ENCODE peak calls at places on chromosomes 5 and 9, in five cellular contexts. S is CD4-positive, alpha-beta memory T cell; L is esophagus squamous epithelium; B is left ventricle myocardium inferior; Y is pancreas. U is an unnamed sample.
A peak's percentile ranks its signal among the peaks of the same experiment; 100 is the strongest.

GRCh38 chr9:114460513-114461225 is 44.6 kb downstream of the WHRN start:
- DNase-seq in S (no peak), Y (no peak), L (no peak), B (no peak), U (no peak)

GRCh38 chr5:89499787-89500186 is 616.8 kb upstream of the MEF2C start:
- DNase-seq in Y (no peak), B (no peak), S (no peak), L (no peak), U (no peak)

GRCh38 chr5:164934039-164934438 is 1428.6 kb downstream of the MAT2B start:
- DNase-seq in S (no peak), B (no peak), Y (no peak), L (no peak), U (no peak)

GRCh38 chr5:132886064-132886823 is 12.8 kb downstream of the LEAP2 start:
- DNase-seq in S (no peak), Y (no peak), B (no peak), L (no peak), U (no peak)

GRCh38 chr5:115557667-115558387 is 13.3 kb upstream of the FEM1C start:
- DNase-seq in S (no peak), B (no peak), Y (peak; percentile 57), L (no peak), U (no peak)

GRCh38 chr5:150112211-150113046 is 26.1 kb upstream of the CSF1R start:
- DNase-seq in Y (no peak), S (no peak), B (peak; percentile 52), L (no peak), U (no peak)

GRCh38 chr5:59412428-59412827 is 481.1 kb downstream of the PDE4D start:
- DNase-seq in B (no peak), Y (no peak), S (no peak), L (no peak), U (no peak)

GRCh38 chr9:4762889-4763521 is 22.0 kb upstream of the AK3 start:
- DNase-seq in S (no peak), Y (no peak), L (no peak), B (no peak), U (peak; percentile 49)

GRCh38 chr5:149632311-149633251 is 51.3 kb downstream of the ARHGEF37 start:
- DNase-seq in L (no peak), B (no peak), S (no peak), Y (no peak), U (peak; percentile 71)

GRCh38 chr9:68433629-68434028 is 77.2 kb downstream of the PGM5 start:
- DNase-seq in B (no peak), L (no peak), S (no peak), Y (no peak), U (no peak)

GRCh38 chr9:112601646-112602045 is 115.0 kb downstream of the KIAA1958 start:
- DNase-seq in B (no peak), L (no peak), Y (no peak), S (no peak), U (peak; percentile 4)

GRCh38 chr5:7877851-7878250 is 8.9 kb downstream of the MTRR start:
- DNase-seq in L (no peak), B (no peak), Y (no peak), S (no peak), U (peak; percentile 42)

GRCh38 chr5:150117945-150118560 is 31.7 kb upstream of the CSF1R start:
- DNase-seq in S (no peak), B (no peak), L (no peak), Y (no peak), U (no peak)

GRCh38 chr5:139600336-139600949 is 39.3 kb downstream of the UBE2D2 start:
- DNase-seq in L (no peak), S (no peak), B (no peak), Y (no peak), U (peak; percentile 60)

GRCh38 chr5:157870837-157871834 is 12.2 kb upstream of the CLINT1 start:
- DNase-seq in Y (no peak), S (no peak), B (no peak), L (no peak), U (peak; percentile 69)

GRCh38 chr5:7850241-7850532 is 746 bp downstream of the CFAP90 start:
- DNase-seq in B (no peak), S (no peak), Y (peak; percentile 14), L (no peak), U (no peak)

GRCh38 chr5:53480474-53481353 is at the start of gene FST:
- DNase-seq in Y (no peak), L (no peak), B (peak; percentile 24), S (no peak), U (peak; percentile 47)

GRCh38 chr9:100216178-100216787 is 117.2 kb downstream of the INVS start:
- DNase-seq in B (no peak), Y (peak; percentile 33), L (no peak), S (peak; percentile 42), U (peak; percentile 18)

GRCh38 chr5:107451028-107451427 is 219.7 kb downstream of the EFNA5 start:
- DNase-seq in L (no peak), S (no peak), Y (no peak), B (no peak), U (no peak)

GRCh38 chr9:112836394-112836793 is 54.3 kb downstream of the SLC46A2 start:
- DNase-seq in Y (no peak), B (no peak), L (no peak), S (no peak), U (no peak)

GRCh38 chr5:169064093-169064492 is 236.8 kb downstream of the SLIT3 start:
- DNase-seq in B (no peak), Y (no peak), L (no peak), S (no peak), U (peak; percentile 72)

GRCh38 chr5:175471628-175472027 is 6.7 kb upstream of the SFXN1 start:
- DNase-seq in B (no peak), Y (no peak), L (no peak), S (peak; percentile 42), U (no peak)

GRCh38 chr9:115250646-115251045 is 132.7 kb upstream of the TNC start:
- DNase-seq in B (no peak), S (no peak), L (no peak), Y (no peak), U (no peak)

GRCh38 chr5:116671211-116671736 is 96.7 kb upstream of the SEMA6A start:
- DNase-seq in Y (no peak), S (no peak), B (no peak), L (no peak), U (no peak)

GRCh38 chr9:36992501-36993316 is 41.4 kb downstream of the PAX5 start:
- DNase-seq in S (no peak), B (no peak), Y (no peak), L (no peak), U (no peak)

GRCh38 chr5:43685271-43685950 is 82.4 kb downstream of the NNT start:
- DNase-seq in S (no peak), B (no peak), Y (no peak), L (no peak), U (no peak)

GRCh38 chr5:53256746-53257145 is 147.2 kb upstream of the MOCS2 start:
- DNase-seq in B (no peak), S (no peak), L (no peak), Y (no peak), U (peak; percentile 84)

GRCh38 chr5:74953961-74954720 is 88.0 kb upstream of the FAM169A start:
- DNase-seq in Y (no peak), L (no peak), B (no peak), S (no peak), U (peak; percentile 36)

GRCh38 chr9:123925820-123926219 is 4.1 kb downstream of the DENND1A start:
- DNase-seq in S (no peak), L (no peak), B (no peak), Y (no peak), U (no peak)

GRCh38 chr5:27830551-27830950 is 792.2 kb upstream of the CDH9 start:
- DNase-seq in Y (no peak), B (no peak), S (no peak), L (no peak), U (peak; percentile 64)

GRCh38 chr5:94575196-94575595 is 43.2 kb downstream of the KIAA0825 start:
- DNase-seq in B (no peak), S (no peak), Y (no peak), L (no peak), U (no peak)

GRCh38 chr5:116970318-116970717 is 395.7 kb upstream of the SEMA6A start:
- DNase-seq in S (no peak), B (no peak), Y (no peak), L (no peak), U (peak; percentile 36)

GRCh38 chr5:68464424-68464823 is 248.9 kb downstream of the PIK3R1 start:
- DNase-seq in B (no peak), S (peak; percentile 52), L (no peak), Y (no peak), U (peak; percentile 55)

GRCh38 chr5:13708432-13708831 is 236.1 kb downstream of the DNAH5 start:
- DNase-seq in S (no peak), Y (no peak), L (no peak), B (no peak), U (no peak)

GRCh38 chr5:170273968-170274710 is 23.4 kb downstream of the LCP2 start:
- DNase-seq in Y (no peak), B (no peak), L (no peak), S (peak; percentile 76), U (peak; percentile 66)

DNA sequence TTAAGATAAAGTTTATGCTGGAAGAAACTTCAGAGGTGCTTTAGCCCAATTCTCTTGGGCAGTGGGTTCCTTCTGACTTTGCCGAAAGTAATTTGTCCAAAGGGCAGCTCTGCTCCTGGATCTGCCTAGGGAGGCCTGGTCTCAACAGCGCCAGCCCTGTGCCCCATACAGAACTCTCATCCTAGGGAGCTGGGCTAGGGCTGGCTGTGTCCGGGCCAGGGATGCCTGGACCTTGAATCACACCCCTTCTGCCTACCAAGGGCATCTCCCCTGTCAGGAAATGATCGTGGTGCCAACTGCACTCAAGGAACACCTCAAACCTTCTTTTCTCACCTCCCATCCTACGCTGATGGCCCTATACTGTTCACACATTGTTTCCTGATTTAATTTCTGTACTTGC is 37.3 kb upstream of the NFIB start:
- DNase-seq in Y (no peak), S (no peak), L (no peak), B (peak; percentile 63), U (no peak)
- H3K27me3 ChIP-seq in Y (no peaks in the 10 kb centered on the region), S (peaks cover 9% of the 10 kb centered on the region), L (peaks cover 56% of the 10 kb centered on the region), B (no peaks in the 10 kb centered on the region), U (peaks cover 72% of the 10 kb centered on the region)

GRCh38 chr9:87372401-87372851 is 125.2 kb upstream of the DAPK1 start:
- DNase-seq in B (no peak), L (no peak), Y (no peak), S (no peak), U (peak; percentile 63)
- H3K4me1 ChIP-seq in B (no peaks in the 10 kb centered on the region), L (no peaks in the 10 kb centered on the region), Y (no peaks in the 10 kb centered on the region), S (no peaks in the 10 kb centered on the region), U (peaks cover 5% of the 10 kb centered on the region)

GRCh38 chr5:1945606-1946005 is 62.9 kb upstream of the IRX4 start:
- DNase-seq in B (no peak), Y (no peak), S (no peak), L (no peak), U (no peak)
- H3K27me3 ChIP-seq in B (no peaks in the 10 kb centered on the region), Y (no peaks in the 10 kb centered on the region), S (no peaks in the 10 kb centered on the region), L (peaks cover 25% of the 10 kb centered on the region), U (no peaks in the 10 kb centered on the region)

GRCh38 chr5:57834829-57835554 is 352.4 kb upstream of the ACTBL2 start:
- DNase-seq in Y (peak; percentile 15), L (no peak), B (no peak), S (no peak), U (peak; percentile 43)

GRCh38 chr5:57833489-57833888 is 350.9 kb upstream of the ACTBL2 start:
- DNase-seq in B (no peak), S (no peak), L (no peak), Y (peak; percentile 12), U (no peak)

GRCh38 chr5:57831090-57831489 is 348.5 kb upstream of the ACTBL2 start:
- DNase-seq in L (no peak), S (no peak), B (no peak), Y (no peak), U (no peak)

GRCh38 chr5:57831942-57832341 is 349.3 kb upstream of the ACTBL2 start:
- DNase-seq in B (no peak), S (no peak), L (no peak), Y (no peak), U (no peak)

GRCh38 chr5:57832873-57833272 is 350.3 kb upstream of the ACTBL2 start:
- DNase-seq in S (no peak), B (no peak), L (no peak), Y (no peak), U (no peak)
- H3K4me1 ChIP-seq in S (no peaks in the 10 kb centered on the region), B (peaks cover 8% of the 10 kb centered on the region), L (peaks cover 7% of the 10 kb centered on the region), Y (no peaks in the 10 kb centered on the region), U (no peaks in the 10 kb centered on the region)